ENCODE peak calls at places on chromosomes 11 and 22, in nine cellular contexts. I, A, J, F, M, K, Q, C and P are unnamed samples.
A peak's percentile ranks its signal among the peaks of the same experiment; 100 is the strongest.

GRCh38 chr11:86726118-86726748 is 53.8 kb upstream of the ME3 start:
- DNase-seq in I (no peak), A (no peak), J (no peak), F (no peak), M (peak; percentile 72), K (no peak), Q (no peak), C (no peak), P (no peak)

GRCh38 chr11:14380125-14380936 is 21.3 kb upstream of the RRAS2 start:
- DNase-seq in I (no peak), A (no peak), J (no peak), F (no peak), M (no peak), K (no peak), Q (no peak), C (no peak), P (no peak)

GRCh38 chr11:57972013-57972367 is 51.7 kb upstream of the OR9Q1 start:
- DNase-seq in I (no peak), A (no peak), J (no peak), F (no peak), M (no peak), K (no peak), Q (no peak), C (no peak), P (no peak)

GRCh38 chr11:9568854-9569587 is 4.4 kb upstream of the WEE1 start:
- DNase-seq in I (no peak), A (peak; percentile 76), J (peak; percentile 98), F (no peak), M (peak; percentile 88), K (peak; percentile 54), Q (peak; percentile 82), C (peak; percentile 60), P (no peak)

GRCh38 chr11:119666463-119667131 is 62.4 kb downstream of the NECTIN1 start:
- DNase-seq in I (peak; percentile 75), A (peak; percentile 87), J (peak; percentile 39), F (peak; percentile 88), M (peak; percentile 67), K (peak; percentile 89), Q (peak; percentile 35), C (peak; percentile 87), P (peak; percentile 91)

GRCh38 chr11:77200351-77200750 is 72.3 kb downstream of the MYO7A start:
- DNase-seq in I (no peak), A (no peak), J (no peak), F (no peak), M (no peak), K (no peak), Q (no peak), C (no peak), P (no peak)

GRCh38 chr11:67367014-67367835 is 6.2 kb downstream of the CLCF1 start:
- DNase-seq in I (no peak), A (peak; percentile 58), J (no peak), F (no peak), M (no peak), K (no peak), Q (no peak), C (no peak), P (no peak)

GRCh38 chr11:62236187-62236586 is 5.9 kb upstream of the SCGB1D2 start:
- DNase-seq in I (no peak), A (no peak), J (no peak), F (no peak), M (no peak), K (no peak), Q (no peak), C (no peak), P (no peak)

GRCh38 chr22:29394931-29395581 is 6.7 kb upstream of the AP1B1 start:
- DNase-seq in I (peak; percentile 68), A (peak; percentile 78), J (peak; percentile 66), F (peak; percentile 76), M (peak; percentile 74), K (peak; percentile 79), Q (peak; percentile 64), C (peak; percentile 69), P (peak; percentile 77)

GRCh38 chr11:118359295-118359958 is at the start of gene UBE4A:
- DNase-seq in I (peak; percentile 95), A (peak; percentile 97), J (peak; percentile 88), F (peak; percentile 85), M (peak; percentile 92), K (peak; percentile 91), Q (peak; percentile 91), C (peak; percentile 96), P (peak; percentile 94)

GRCh38 chr11:10892250-10892649 is 34.4 kb upstream of the ZBED5 start:
- DNase-seq in I (no peak), A (no peak), J (no peak), F (no peak), M (no peak), K (no peak), Q (no peak), C (no peak), P (no peak)

GRCh38 chr11:2581931-2582435 is 117.8 kb downstream of the KCNQ1OT1 start:
- DNase-seq in I (peak; percentile 5), A (peak; percentile 17), J (no peak), F (no peak), M (no peak), K (no peak), Q (no peak), C (peak; percentile 29), P (peak; percentile 15)

GRCh38 chr11:10497371-10498021 is 42.4 kb downstream of the AMPD3 start:
- DNase-seq in I (peak; percentile 75), A (no peak), J (no peak), F (peak; percentile 5), M (no peak), K (no peak), Q (no peak), C (no peak), P (no peak)

GRCh38 chr11:47189100-47189834 is 3.0 kb upstream of the PACSIN3 start:
- DNase-seq in I (no peak), A (no peak), J (peak; percentile 80), F (no peak), M (peak; percentile 89), K (peak; percentile 78), Q (no peak), C (no peak), P (no peak)

GRCh38 chr22:25219948-25220442 is 556 bp downstream of the CRYBB2 start:
- DNase-seq in I (no peak), A (no peak), J (no peak), F (no peak), M (no peak), K (no peak), Q (peak; percentile 38), C (no peak), P (no peak)

GRCh38 chr11:16815047-16815767 is 76.8 kb downstream of the C11orf58 start:
- DNase-seq in I (no peak), A (peak; percentile 53), J (no peak), F (no peak), M (no peak), K (peak; percentile 49), Q (peak; percentile 94), C (peak; percentile 80), P (no peak)

GRCh38 chr11:68380786-68381622 is 68.6 kb downstream of the LRP5 start:
- DNase-seq in I (no peak), A (no peak), J (no peak), F (no peak), M (no peak), K (no peak), Q (peak; percentile 31), C (peak; percentile 63), P (no peak)

GRCh38 chr22:41690476-41690875 is 1.8 kb upstream of the SNU13 start:
- DNase-seq in I (no peak), A (no peak), J (no peak), F (no peak), M (no peak), K (no peak), Q (no peak), C (no peak), P (no peak)

GRCh38 chr11:93131709-93132108 is 66.1 kb downstream of the SLC36A4 start:
- DNase-seq in I (no peak), A (no peak), J (no peak), F (no peak), M (no peak), K (no peak), Q (peak; percentile 35), C (no peak), P (no peak)

GRCh38 chr11:76380161-76380976 is 563 bp downstream of the THAP12 start:
- DNase-seq in I (no peak), A (no peak), J (peak; percentile 25), F (peak; percentile 64), M (peak; percentile 41), K (peak; percentile 37), Q (no peak), C (peak; percentile 49), P (peak; percentile 58)

GRCh38 chr11:93740031-93740801 is 1.1 kb downstream of the TAF1D start:
- DNase-seq in I (peak; percentile 17), A (no peak), J (peak; percentile 41), F (no peak), M (peak; percentile 76), K (peak; percentile 26), Q (no peak), C (no peak), P (no peak)

GRCh38 chr11:115916596-115916995 is 412.4 kb upstream of the CADM1 start:
- DNase-seq in I (no peak), A (no peak), J (no peak), F (no peak), M (no peak), K (peak; percentile 13), Q (peak; percentile 72), C (no peak), P (no peak)

GRCh38 chr11:111797145-111797581 is 31.0 kb upstream of the PPP2R1B start:
- DNase-seq in I (no peak), A (no peak), J (peak; percentile 25), F (peak; percentile 13), M (peak; percentile 58), K (no peak), Q (peak; percentile 66), C (no peak), P (no peak)

GRCh38 chr11:79438631-79439429 is 2.0 kb downstream of the TENM4 start:
- DNase-seq in I (no peak), A (peak; percentile 27), J (no peak), F (peak; percentile 51), M (peak; percentile 18), K (peak; percentile 53), Q (no peak), C (peak; percentile 39), P (peak; percentile 23)

GRCh38 chr22:46143491-46144147 is 6.7 kb upstream of the PPARA start:
- DNase-seq in I (no peak), A (peak; percentile 36), J (no peak), F (no peak), M (no peak), K (no peak), Q (no peak), C (no peak), P (no peak)

GRCh38 chr11:103085758-103086365 is 6.1 kb downstream of the DCUN1D5 start:
- DNase-seq in I (no peak), A (no peak), J (no peak), F (no peak), M (no peak), K (no peak), Q (no peak), C (no peak), P (no peak)

GRCh38 chr11:27995082-27995481 is 112.9 kb downstream of the KIF18A start:
- DNase-seq in I (no peak), A (no peak), J (peak; percentile 56), F (no peak), M (peak; percentile 48), K (no peak), Q (no peak), C (no peak), P (no peak)

GRCh38 chr11:22169833-22170232 is 23.1 kb upstream of the ANO5 start:
- DNase-seq in I (no peak), A (no peak), J (no peak), F (no peak), M (no peak), K (no peak), Q (peak; percentile 11), C (no peak), P (no peak)

GRCh38 chr22:45686004-45686403 is 14.4 kb downstream of the ATXN10 start:
- DNase-seq in I (no peak), A (no peak), J (no peak), F (no peak), M (peak; percentile 48), K (no peak), Q (no peak), C (no peak), P (no peak)

GRCh38 chr11:707817-708420 is 1.9 kb downstream of the EPS8L2 start:
- DNase-seq in I (no peak), A (peak; percentile 40), J (no peak), F (no peak), M (peak; percentile 70), K (no peak), Q (no peak), C (no peak), P (no peak)

GRCh38 chr11:45909594-45910475 is 2.8 kb upstream of the FREY1 start:
- DNase-seq in I (no peak), A (no peak), J (no peak), F (no peak), M (no peak), K (no peak), Q (no peak), C (no peak), P (no peak)